ENCODE peak calls at places on chromosome 14, in nine cellular contexts. O is HCT116, P is A549, V is endothelial cell of umbilical vein, Y is WTC11, U is SK-N-SH, L is NB4, C is GM12878, B is K562. X is an unnamed sample.
A peak's percentile ranks its signal among the peaks of the same experiment; 100 is the strongest.

GRCh38 chr14:22962061-22962676 is 5.3 kb upstream of the HAUS4 start:
- DNase-seq in V (no peak), C (no peak), L (no peak), U (no peak), O (no peak), P (no peak), Y (no peak), B (no peak), X (no peak)

GRCh38 chr14:63852271-63852816 is 460 bp upstream of the SYNE2 start:
- DNase-seq in V (no peak), C (no peak), Y (no peak), O (no peak), B (no peak), L (no peak), P (no peak), U (peak; percentile 39), X (no peak)

GRCh38 chr14:61435563-61436337 is 114.4 kb downstream of the PRKCH start:
- DNase-seq in Y (no peak), B (no peak), P (no peak), V (no peak), U (no peak), C (no peak), O (no peak), L (no peak), X (no peak)

GRCh38 chr14:73026243-73026844 is 562 bp downstream of the ZFYVE1 start:
- DNase-seq in C (no peak), B (no peak), V (no peak), P (no peak), L (peak; percentile 12), Y (no peak), O (no peak), U (no peak), X (no peak)

GRCh38 chr14:78530078-78530477 is 359.9 kb downstream of the NRXN3 start:
- DNase-seq in Y (peak; percentile 69), U (no peak), O (no peak), P (no peak), C (no peak), L (peak; percentile 45), V (no peak), B (peak; percentile 10), X (no peak)

GRCh38 chr14:51871846-51872245 is 11.4 kb downstream of the GNG2 start:
- DNase-seq in U (no peak), O (no peak), B (no peak), Y (no peak), P (no peak), C (no peak), V (no peak), L (no peak), X (no peak)

GRCh38 chr14:79852975-79853374 is 358.3 kb downstream of the DIO2 start:
- DNase-seq in B (no peak), V (no peak), O (no peak), L (no peak), P (no peak), C (no peak), U (no peak), Y (no peak), X (no peak)

GRCh38 chr14:72788255-72788654 is 105.6 kb downstream of the DPF3 start:
- DNase-seq in V (no peak), P (no peak), Y (no peak), C (no peak), U (peak; percentile 59), L (no peak), B (no peak), O (no peak), X (no peak)

GRCh38 chr14:54785111-54785777 is 117.4 kb downstream of the GCH1 start:
- DNase-seq in L (no peak), Y (no peak), O (no peak), C (no peak), P (no peak), U (peak; percentile 49), B (no peak), V (no peak), X (no peak)

GRCh38 chr14:54784657-54785056 is 118.0 kb downstream of the GCH1 start:
- DNase-seq in L (no peak), B (no peak), V (no peak), P (no peak), O (no peak), U (peak; percentile 33), C (no peak), Y (no peak), X (no peak)

GRCh38 chr14:54786816-54787215 is 115.8 kb downstream of the GCH1 start:
- DNase-seq in B (no peak), U (no peak), V (no peak), P (no peak), L (peak; percentile 14), Y (no peak), C (no peak), O (no peak), X (no peak)

GRCh38 chr14:54786191-54786755 is 116.4 kb downstream of the GCH1 start:
- DNase-seq in Y (no peak), O (no peak), L (peak; percentile 12), C (no peak), V (no peak), P (no peak), B (no peak), U (no peak), X (no peak)

GRCh38 chr14:54785778-54786160 is 116.9 kb downstream of the GCH1 start:
- DNase-seq in O (no peak), U (no peak), V (no peak), C (no peak), P (no peak), B (no peak), L (no peak), Y (no peak), X (no peak)
- TF ChIP-seq MAX in O (no peak), U (no peak), V (no peak), C (no peak), P (no peak), B (no peak), L (no peak), Y (no peak), X (no peak)

GRCh38 chr14:99764222-99764706 is 28.9 kb upstream of the EML1 start:
- DNase-seq in C (no peak), P (no peak), V (no peak), O (no peak), L (no peak), U (no peak), B (no peak), Y (no peak), X (no peak)

GRCh38 chr14:99772371-99773283 is 20.6 kb upstream of the EML1 start:
- DNase-seq in L (no peak), V (no peak), Y (no peak), C (no peak), U (no peak), O (no peak), P (no peak), B (no peak), X (no peak)

GRCh38 chr14:99769799-99770198 is 23.4 kb upstream of the EML1 start:
- DNase-seq in P (no peak), U (no peak), Y (no peak), C (no peak), O (no peak), B (no peak), V (no peak), L (no peak), X (no peak)

GRCh38 chr14:99769123-99769522 is 24.1 kb upstream of the EML1 start:
- DNase-seq in U (no peak), V (no peak), L (no peak), Y (no peak), O (no peak), B (no peak), P (no peak), C (no peak), X (no peak)

GRCh38 chr14:99768381-99768780 is 24.8 kb upstream of the EML1 start:
- DNase-seq in V (no peak), P (no peak), Y (no peak), B (no peak), U (no peak), O (no peak), L (peak; percentile 27), C (no peak), X (no peak)
- TF ChIP-seq MAX in V (no peak), P (no peak), Y (no peak), B (no peak), U (no peak), O (no peak), L (no peak), C (no peak), X (no peak)

DNA sequence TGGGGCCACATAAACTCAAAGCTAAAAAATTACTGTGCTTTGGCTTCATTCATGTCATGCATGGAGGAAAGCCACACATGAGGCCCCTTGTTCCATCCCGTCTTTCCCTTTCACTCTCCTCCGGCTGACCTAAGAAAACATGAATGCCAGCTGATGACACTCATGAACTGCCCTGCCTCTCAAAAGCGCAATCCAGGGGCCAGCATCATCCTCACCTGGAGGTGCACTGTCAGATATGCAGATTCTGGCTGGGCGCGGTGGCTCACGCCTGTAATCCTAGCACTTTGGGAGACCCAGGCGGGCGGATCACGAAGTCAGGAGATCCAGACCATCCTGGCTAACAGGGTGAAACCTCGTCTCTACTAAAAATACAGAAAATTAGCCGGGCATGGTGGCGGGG is 116.1 kb upstream of the FOXN3 start:
- DNase-seq in U (no peak), P (no peak), L (no peak), O (no peak), Y (no peak), C (no peak), B (no peak), V (no peak), X (no peak)
- TF ChIP-seq MAX in U (no peak), P (no peak), L (no peak), O (no peak), Y (no peak), C (no peak), B (no peak), V (no peak), X (no peak)

GRCh38 chr14:49982082-49982481 is 89.2 kb downstream of the ARF6 start:
- DNase-seq in O (no peak), Y (no peak), P (no peak), L (no peak), C (no peak), V (no peak), B (no peak), U (no peak), X (no peak)

GRCh38 chr14:49988080-49988990 is 95.5 kb downstream of the ARF6 start:
- DNase-seq in B (no peak), V (no peak), Y (no peak), C (no peak), P (no peak), O (no peak), L (no peak), U (no peak), X (no peak)

GRCh38 chr14:49982522-49982951 is 89.7 kb downstream of the ARF6 start:
- DNase-seq in P (no peak), O (no peak), V (peak; percentile 87), Y (no peak), L (no peak), C (no peak), U (no peak), B (no peak), X (no peak)

GRCh38 chr14:49986344-49987014 is 93.6 kb downstream of the ARF6 start:
- DNase-seq in Y (no peak), B (no peak), V (no peak), U (no peak), P (no peak), L (no peak), C (no peak), O (no peak), X (peak; percentile 52)

DNA sequence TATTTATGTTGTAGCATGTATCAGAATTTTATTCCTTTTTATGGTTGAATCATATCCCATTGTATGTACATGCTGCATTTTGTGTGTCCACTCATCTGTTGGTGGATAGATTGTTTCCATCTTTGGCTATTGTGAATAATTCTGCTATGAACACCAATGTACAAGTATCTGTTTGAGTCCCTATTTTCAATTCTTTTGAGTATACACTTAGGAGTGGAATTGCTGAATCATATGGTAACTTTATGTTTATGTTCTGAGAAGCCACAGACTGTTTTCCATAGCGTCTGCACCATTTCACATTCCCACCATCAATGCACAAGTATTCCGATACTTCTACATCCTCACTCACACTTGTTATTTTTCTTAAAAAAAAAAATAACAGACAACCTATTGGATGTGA is 91.5 kb downstream of the ARF6 start:
- DNase-seq in C (no peak), B (no peak), P (no peak), L (no peak), Y (no peak), O (no peak), V (no peak), U (no peak), X (no peak)
- TF ChIP-seq MAX in C (no peak), B (no peak), P (no peak), L (no peak), Y (no peak), O (no peak), V (no peak), U (no peak), X (no peak)

X was measured in HepG2.